ENCODE peak calls at places on chromosomes 3 and 15, in five cellular contexts. N, G, H, J and T are unnamed samples.

GRCh38 chr3:13018039-13018431 is 55.2 kb downstream of the IQSEC1 start:
- DNase-seq in N (peak; percentile 40), G (peak; percentile 46), H (peak; percentile 7), J (no peak), T (peak; percentile 78)

GRCh38 chr15:34799149-34799824 is 3.9 kb upstream of the ACTC1 start:
- DNase-seq in N (no peak), G (peak; percentile 89), H (no peak), J (no peak), T (no peak)

GRCh38 chr15:76038512-76038911 is 21.3 kb upstream of the TMEM266 start:
- DNase-seq in N (no peak), G (no peak), H (no peak), J (no peak), T (no peak)

GRCh38 chr15:51842852-51843737 is 13.6 kb downstream of the TMOD3 start:
- DNase-seq in N (no peak), G (no peak), H (no peak), J (no peak), T (peak; percentile 18)

GRCh38 chr3:196322-197153 is at the start of gene CHL1:
- DNase-seq in N (no peak), G (peak; percentile 33), H (no peak), J (peak; percentile 55), T (no peak)

GRCh38 chr3:81909756-81910155 is 148.3 kb upstream of the GBE1 start:
- DNase-seq in N (no peak), G (no peak), H (no peak), J (no peak), T (no peak)

GRCh38 chr15:49946681-49947080 is 172.4 kb downstream of the ATP8B4 start:
- DNase-seq in N (peak; percentile 50), G (no peak), H (no peak), J (no peak), T (no peak)

GRCh38 chr3:127699098-127699945 is 26.6 kb downstream of the ABTB1 start:
- DNase-seq in N (no peak), G (no peak), H (no peak), J (no peak), T (no peak)

GRCh38 chr3:55718074-55718473 is 231.0 kb upstream of the WNT5A start:
- DNase-seq in N (no peak), G (no peak), H (no peak), J (no peak), T (no peak)

GRCh38 chr15:42494998-42495360 is 455 bp upstream of the SNAP23 start:
- DNase-seq in N (no peak), G (peak; percentile 76), H (peak; percentile 57), J (no peak), T (no peak)

GRCh38 chr3:176155012-176155411 is 1042.3 kb downstream of the TBL1XR1 start:
- DNase-seq in N (no peak), G (no peak), H (no peak), J (no peak), T (no peak)

GRCh38 chr15:70524470-70524869 is 238.9 kb downstream of the UACA start:
- DNase-seq in N (no peak), G (no peak), H (no peak), J (no peak), T (no peak)

GRCh38 chr3:11601446-11602241 is 42.1 kb downstream of the VGLL4 start:
- DNase-seq in N (no peak), G (no peak), H (no peak), J (no peak), T (no peak)

GRCh38 chr15:100901296-100901695 is 17.9 kb upstream of the LRRK1 start:
- DNase-seq in N (no peak), G (no peak), H (no peak), J (no peak), T (no peak)

GRCh38 chr3:115071122-115071521 is 76.0 kb downstream of the ZBTB20 start:
- DNase-seq in N (no peak), G (no peak), H (no peak), J (no peak), T (no peak)

GRCh38 chr3:60086811-60087210 is 1037.0 kb upstream of the CFAP20DC start:
- DNase-seq in N (no peak), G (no peak), H (no peak), J (no peak), T (no peak)

GRCh38 chr3:67109651-67110204 is 111.6 kb downstream of the KBTBD8 start:
- DNase-seq in N (no peak), G (no peak), H (no peak), J (no peak), T (peak; percentile 32)

GRCh38 chr3:197380786-197381185 is 82.4 kb upstream of the DLG1 start:
- DNase-seq in N (no peak), G (no peak), H (no peak), J (no peak), T (no peak)

GRCh38 chr15:85430406-85431204 is 50.2 kb downstream of the AKAP13 start:
- DNase-seq in N (no peak), G (no peak), H (no peak), J (no peak), T (peak; percentile 19)

GRCh38 chr15:94324835-94325767 is 93.7 kb downstream of the MCTP2 start:
- DNase-seq in N (no peak), G (no peak), H (peak; percentile 82), J (no peak), T (peak; percentile 3)

GRCh38 chr3:192188218-192188835 is 539.0 kb downstream of the FGF12 start:
- DNase-seq in N (no peak), G (peak; percentile 82), H (peak; percentile 28), J (no peak), T (peak; percentile 33)

GRCh38 chr15:71962537-71962936 is 152.2 kb downstream of the NR2E3 start:
- DNase-seq in N (no peak), G (no peak), H (no peak), J (no peak), T (no peak)

GRCh38 chr15:70875001-70875782 is 17.0 kb downstream of the THAP10 start:
- DNase-seq in N (no peak), G (no peak), H (no peak), J (no peak), T (no peak)

GRCh38 chr3:177460100-177460499 is 262.8 kb upstream of the TBL1XR1 start:
- DNase-seq in N (no peak), G (no peak), H (no peak), J (no peak), T (no peak)

GRCh38 chr15:25846377-25846776 is 16.8 kb downstream of the ATP10A start:
- DNase-seq in N (no peak), G (no peak), H (no peak), J (no peak), T (no peak)

GRCh38 chr15:74988007-74988800 is 7.2 kb upstream of the SCAMP5 start:
- DNase-seq in N (no peak), G (no peak), H (peak; percentile 65), J (peak; percentile 31), T (peak; percentile 50)

GRCh38 chr3:113696658-113697191 is 283 bp upstream of the USF3 start:
- DNase-seq in N (peak; percentile 99), G (peak; percentile 100), H (peak; percentile 99), J (peak; percentile 99), T (peak; percentile 99)

GRCh38 chr3:113697192-113698090 is 999 bp upstream of the USF3 start:
- DNase-seq in N (no peak), G (peak; percentile 52), H (peak; percentile 33), J (peak; percentile 53), T (peak; percentile 28)

GRCh38 chr3:113695818-113696645 is at the start of gene USF3:
- DNase-seq in N (peak; percentile 63), G (peak; percentile 83), H (peak; percentile 83), J (peak; percentile 83), T (peak; percentile 83)

GRCh38 chr3:113698213-113698742 is 1.8 kb upstream of the USF3 start:
- DNase-seq in N (no peak), G (no peak), H (no peak), J (no peak), T (no peak)

GRCh38 chr3:113698891-113699465 is 2.5 kb upstream of the USF3 start:
- DNase-seq in N (no peak), G (peak; percentile 29), H (peak; percentile 60), J (peak; percentile 26), T (peak; percentile 55)
- TF ChIP-seq POLR2A in N (no peak), G (no peak), H (no peak), J (no peak), T (no peak)

GRCh38 chr3:113223831-113224240 is 12.5 kb downstream of the BOC start:
- DNase-seq in N (no peak), G (no peak), H (peak; percentile 22), J (no peak), T (no peak)
- TF ChIP-seq POLR2A in N (no peak), G (no peak), H (no peak), J (no peak), T (no peak)

DNA sequence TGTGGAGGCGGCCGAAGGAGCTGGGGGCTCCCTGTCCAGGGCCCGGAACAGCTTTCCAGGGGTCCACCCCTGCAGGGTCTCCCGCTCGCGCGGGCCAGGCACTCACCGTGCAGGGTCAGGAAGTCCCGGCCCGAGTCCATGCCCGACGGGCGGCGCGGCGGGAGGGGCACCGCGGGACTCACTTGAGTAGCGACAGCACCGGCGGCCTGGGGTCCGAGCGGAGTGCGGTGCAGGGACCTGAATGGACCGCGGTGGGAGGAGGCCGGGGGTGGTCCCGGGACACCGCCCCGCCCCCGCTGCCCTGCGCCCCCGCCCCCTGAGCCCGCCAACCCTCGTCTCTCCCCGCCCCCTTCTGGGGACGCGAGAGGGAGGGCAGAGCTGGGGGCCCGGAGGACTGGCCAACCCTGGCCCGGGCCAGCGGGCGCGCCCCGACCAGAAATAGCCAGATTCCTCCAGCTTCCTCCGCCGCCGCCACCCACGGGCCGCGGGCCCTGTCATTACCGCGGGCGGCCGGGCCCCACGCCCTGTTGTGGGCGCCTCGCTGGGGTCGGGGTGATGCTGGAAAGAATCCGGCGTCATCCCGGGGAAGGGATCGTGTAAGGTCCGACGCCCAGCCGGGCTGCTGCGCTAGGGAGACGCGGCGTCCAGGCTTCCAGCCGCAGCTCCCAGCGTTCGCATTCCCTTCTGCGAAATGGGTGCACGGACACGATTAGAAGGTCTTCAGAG is at the start of gene PLCD1:
- DNase-seq in N (peak; percentile 73), G (peak; percentile 88), H (peak; percentile 79), J (peak; percentile 87), T (no peak)
- TF ChIP-seq POLR2A in N (no peak), G (no peak), H (peak; percentile 40), J (peak; percentile 53), T (no peak)

DNA sequence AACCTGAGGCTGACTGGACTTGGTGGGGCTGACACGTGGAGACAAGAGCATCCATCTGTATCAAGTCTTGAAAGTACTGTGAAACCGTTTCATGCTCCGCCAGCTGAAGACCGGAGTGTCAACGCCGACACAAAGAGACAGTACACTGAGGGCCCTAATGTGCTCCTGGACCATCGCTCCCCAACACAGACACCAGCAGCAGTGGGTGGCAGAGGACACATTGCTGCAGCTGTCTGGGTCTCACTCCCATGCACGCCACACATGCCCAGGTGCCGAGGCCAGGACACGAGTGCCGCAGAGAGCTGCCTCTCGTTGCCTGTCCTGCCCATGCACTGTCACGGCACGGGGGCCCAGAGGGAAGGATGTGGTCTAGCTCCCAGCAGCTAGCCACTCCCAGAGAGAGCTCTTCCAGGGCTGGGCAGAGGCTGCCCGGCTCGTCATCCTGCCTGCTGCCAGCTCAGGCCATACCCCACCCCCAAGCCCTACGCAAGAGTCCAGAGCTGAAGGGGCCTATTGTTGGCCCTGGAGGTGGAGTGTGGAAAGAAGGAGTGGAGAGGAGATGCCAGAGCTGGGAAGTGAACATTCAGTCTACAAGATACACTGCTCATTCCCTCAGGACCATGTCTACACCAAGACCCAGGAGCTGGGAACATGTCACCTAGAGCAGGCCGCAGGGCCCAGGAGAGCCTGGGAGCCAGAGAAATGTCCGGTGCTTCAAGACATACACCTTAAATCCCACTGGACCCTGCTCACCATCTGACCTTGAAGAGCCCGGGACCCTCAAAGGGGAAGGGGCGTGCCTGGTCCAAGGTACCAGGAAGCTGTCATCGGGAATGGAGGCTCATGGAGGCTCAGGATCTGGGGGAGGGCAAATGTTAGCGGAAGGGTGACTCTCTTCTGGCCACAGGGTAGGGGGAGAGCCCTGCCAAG is 7.7 kb downstream of the TNK2 start:
- DNase-seq in N (no peak), G (peak; percentile 85), H (peak; percentile 46), J (peak; percentile 18), T (no peak)
- TF ChIP-seq POLR2A in N (no peak), G (no peak), H (no peak), J (no peak), T (no peak)

GRCh38 chr15:82045892-82046667 is at the start of gene MEX3B:
- DNase-seq in N (peak; percentile 71), G (peak; percentile 97), H (peak; percentile 92), J (peak; percentile 93), T (peak; percentile 98)
- TF ChIP-seq POLR2A in N (no peak), G (no peak), H (peak; percentile 28), J (no peak), T (no peak)